ENCODE peak calls at places on chromosome X, in ten cellular contexts. V, W, O, K, Z, M, F, I, H and E are unnamed samples.
A peak's percentile ranks its signal among the peaks of the same experiment; 100 is the strongest.

GRCh38 chrX:53481816-53482485 is 47.8 kb upstream of the HSD17B10 start:
- DNase-seq in V (no peak), W (peak; percentile 57), O (peak; percentile 73), K (peak; percentile 6), Z (peak; percentile 66), M (peak; percentile 61), F (peak; percentile 61), I (peak; percentile 40), H (no peak), E (peak; percentile 74)

GRCh38 chrX:1564750-1565683 is 26.4 kb upstream of the AKAP17A start:
- DNase-seq in V (no peak), W (peak; percentile 2), O (no peak), K (no peak), Z (no peak), M (no peak), F (no peak), I (peak; percentile 19), H (no peak), E (no peak)

GRCh38 chrX:147735364-147735763 is 176.4 kb upstream of the FMR1 start:
- DNase-seq in V (no peak), W (no peak), O (no peak), K (no peak), Z (no peak), M (no peak), F (no peak), I (no peak), H (no peak), E (no peak)

GRCh38 chrX:15915959-15916703 is 61.5 kb upstream of the AP1S2 start:
- DNase-seq in V (no peak), W (no peak), O (no peak), K (no peak), Z (no peak), M (no peak), F (no peak), I (no peak), H (no peak), E (peak; percentile 20)

GRCh38 chrX:2539586-2539985 is 38.8 kb upstream of the DHRSX start:
- DNase-seq in V (no peak), W (no peak), O (no peak), K (no peak), Z (no peak), M (no peak), F (no peak), I (no peak), H (no peak), E (no peak)

GRCh38 chrX:56797966-56798711 is 69.1 kb downstream of the NBDY start:
- DNase-seq in V (no peak), W (peak; percentile 31), O (no peak), K (no peak), Z (peak; percentile 1), M (peak; percentile 17), F (no peak), I (peak; percentile 70), H (no peak), E (no peak)

GRCh38 chrX:17038277-17038676 is 91.8 kb downstream of the REPS2 start:
- DNase-seq in V (no peak), W (no peak), O (no peak), K (no peak), Z (no peak), M (no peak), F (no peak), I (no peak), H (no peak), E (no peak)

GRCh38 chrX:129493643-129494042 is 29.6 kb downstream of the SMARCA1 start:
- DNase-seq in V (no peak), W (no peak), O (no peak), K (no peak), Z (no peak), M (no peak), F (peak; percentile 45), I (no peak), H (no peak), E (no peak)

GRCh38 chrX:115058276-115058675 is 40.9 kb upstream of the IL13RA2 start:
- DNase-seq in V (no peak), W (no peak), O (no peak), K (no peak), Z (no peak), M (no peak), F (peak; percentile 41), I (no peak), H (no peak), E (peak; percentile 60)

GRCh38 chrX:129934461-129934860 is 28.5 kb downstream of the UTP14A start:
- DNase-seq in V (no peak), W (no peak), O (no peak), K (no peak), Z (no peak), M (no peak), F (no peak), I (no peak), H (no peak), E (no peak)

GRCh38 chrX:23954396-23954795 is 46.6 kb downstream of the CXorf58 start:
- DNase-seq in V (no peak), W (no peak), O (no peak), K (no peak), Z (no peak), M (no peak), F (no peak), I (no peak), H (no peak), E (no peak)

DNA sequence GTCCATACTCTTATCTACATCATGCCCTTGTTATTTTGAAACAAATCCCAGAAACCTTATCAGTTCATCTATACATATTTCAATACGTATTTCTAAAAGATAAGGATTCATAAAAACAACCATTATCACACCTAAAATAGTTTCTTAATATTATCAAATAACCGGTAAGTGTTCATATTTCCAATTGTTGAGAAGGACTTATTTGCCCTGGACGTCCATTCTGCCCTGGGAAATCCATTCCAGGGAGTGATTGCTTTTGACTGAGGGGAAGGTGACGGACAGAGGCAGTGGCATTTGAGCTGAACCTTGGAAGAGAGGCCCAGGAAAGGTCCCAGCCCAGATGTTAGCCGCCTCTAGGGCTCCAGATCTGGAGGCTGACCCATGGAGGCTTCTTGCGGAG is 49.6 kb downstream of the STARD8 start:
- DNase-seq in V (no peak), W (no peak), O (no peak), K (no peak), Z (no peak), M (no peak), F (no peak), I (no peak), H (no peak), E (no peak)
- H3K4me1 ChIP-seq in V (peaks cover 21% of the 10 kb centered on the region), W (no peaks in the 10 kb centered on the region), O (peaks cover 29% of the 10 kb centered on the region), K (no peaks in the 10 kb centered on the region), Z (no peaks in the 10 kb centered on the region), M (peaks cover 2% of the 10 kb centered on the region), F (peaks cover 13% of the 10 kb centered on the region), I (peaks cover 40% of the 10 kb centered on the region), H (no peaks in the 10 kb centered on the region), E (no peaks in the 10 kb centered on the region)

GRCh38 chrX:79530310-79531108 is 163.4 kb upstream of the ITM2A start:
- DNase-seq in V (no peak), W (no peak), O (no peak), K (no peak), Z (no peak), M (no peak), F (no peak), I (no peak), H (no peak), E (no peak)

DNA sequence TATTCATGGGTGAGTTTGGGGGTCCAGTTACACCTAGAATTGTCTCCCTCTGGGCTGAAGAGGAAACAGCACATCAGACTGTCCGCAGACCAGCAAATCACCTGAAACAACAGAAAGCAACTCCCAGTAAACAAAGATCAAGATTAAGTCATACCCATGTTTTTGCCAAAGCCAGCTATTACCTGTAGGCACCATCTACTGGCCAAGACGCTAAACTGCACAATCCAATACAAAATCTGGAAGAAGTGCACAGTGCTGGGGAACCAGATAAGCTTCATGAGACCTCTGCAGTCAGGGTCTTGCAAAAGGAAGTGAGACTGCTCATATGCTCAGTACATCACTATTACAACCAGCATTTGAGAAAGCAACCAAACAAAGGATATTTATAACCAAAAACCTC is 157.5 kb upstream of the ITM2A start:
- DNase-seq in V (no peak), W (no peak), O (no peak), K (no peak), Z (no peak), M (no peak), F (peak; percentile 3), I (no peak), H (no peak), E (peak; percentile 50)
- TF ChIP-seq CTCF in V (no peak), W (no peak), O (no peak), K (no peak), Z (no peak), M (peak; percentile 56), F (peak; percentile 27), I (no peak), H (no peak), E (peak; percentile 53)

DNA sequence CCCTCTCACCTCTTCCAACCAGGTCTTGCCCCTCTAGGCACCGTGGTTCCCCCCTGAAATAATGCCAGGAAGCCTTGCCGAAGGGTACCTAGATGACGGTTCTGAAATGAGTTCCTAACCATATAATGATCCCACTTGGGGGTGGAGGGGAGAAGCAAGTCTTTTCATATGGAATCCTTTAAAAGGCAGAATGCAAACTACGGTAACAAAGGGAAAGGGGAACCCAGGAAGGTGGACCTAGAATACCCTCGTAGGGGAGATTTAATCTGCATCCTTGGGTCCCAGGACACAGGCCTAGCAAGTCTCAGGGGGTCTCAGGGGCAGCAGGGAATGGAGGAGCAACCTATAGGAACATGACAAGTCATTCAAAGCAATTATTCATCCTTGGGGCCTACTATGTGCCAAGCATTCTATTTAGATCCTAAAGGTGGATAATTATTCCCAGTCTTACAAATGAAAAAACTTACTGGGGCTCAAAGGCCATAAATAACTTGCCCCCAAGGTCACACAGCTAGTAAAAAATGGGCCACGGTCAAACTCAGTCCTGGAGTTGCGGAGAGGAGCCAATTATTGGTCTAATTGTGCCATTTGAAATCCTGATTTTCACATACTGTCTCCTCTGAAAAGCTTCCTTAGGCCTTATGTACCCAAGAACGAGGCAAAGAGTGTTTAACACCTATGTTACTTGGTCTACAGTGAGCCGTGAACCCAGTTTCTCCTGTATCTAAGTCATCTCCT is 8.8 kb downstream of the BCOR start:
- DNase-seq in V (no peak), W (no peak), O (no peak), K (no peak), Z (no peak), M (peak; percentile 42), F (no peak), I (no peak), H (no peak), E (no peak)
- H3K4me1 ChIP-seq in V (peaks cover 98% of the 10 kb centered on the region), W (peaks cover 14% of the 10 kb centered on the region), O (peaks cover 37% of the 10 kb centered on the region), K (peaks cover 67% of the 10 kb centered on the region), Z (peaks cover 44% of the 10 kb centered on the region), M (peaks cover 31% of the 10 kb centered on the region), F (peaks cover under 1% of the 10 kb centered on the region), I (peaks cover 38% of the 10 kb centered on the region), H (peaks cover 8% of the 10 kb centered on the region), E (peaks cover 59% of the 10 kb centered on the region)

DNA sequence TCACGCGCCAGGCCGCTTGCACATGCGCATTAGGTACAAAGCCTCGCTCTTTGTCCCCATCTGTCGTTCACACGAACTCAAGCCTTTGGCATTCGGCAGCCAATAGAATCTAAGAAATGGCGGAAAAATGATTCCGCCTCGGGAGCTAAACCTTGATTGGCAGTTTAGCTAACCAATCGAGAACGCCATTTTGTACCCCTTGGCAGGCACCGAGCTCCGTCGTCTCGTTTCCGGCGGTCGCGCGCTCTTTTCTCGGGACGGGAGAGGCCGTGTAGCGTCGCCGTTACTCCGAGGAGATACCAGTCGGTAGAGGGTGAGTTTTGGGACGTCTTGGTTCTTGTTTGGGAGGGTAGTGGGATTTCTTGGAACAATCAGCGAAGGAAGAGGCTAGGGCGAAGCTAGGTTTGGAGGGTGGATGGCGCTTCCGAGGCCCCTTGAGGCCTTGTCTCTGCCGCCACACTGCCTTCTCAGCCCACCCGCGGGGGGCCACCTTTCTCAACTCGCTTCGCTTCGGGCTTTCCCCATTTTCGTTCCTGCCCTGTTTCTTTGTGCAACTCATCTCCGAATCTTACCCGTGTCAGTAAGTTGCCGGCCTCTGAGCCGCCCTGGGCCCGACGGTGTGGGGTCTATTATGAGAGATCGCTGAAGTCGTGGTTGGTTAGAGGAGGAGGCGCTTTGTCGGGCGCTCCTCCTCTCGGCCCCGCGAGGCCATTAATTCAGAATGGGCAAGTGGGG is at the start of gene NONO:
- DNase-seq in V (peak; percentile 45), W (peak; percentile 89), O (peak; percentile 81), K (peak; percentile 64), Z (peak; percentile 88), M (peak; percentile 93), F (peak; percentile 97), I (peak; percentile 90), H (peak; percentile 83), E (peak; percentile 98)
- TF ChIP-seq CTCF in V (no peak), W (no peak), O (no peak), K (no peak), Z (no peak), M (no peak), F (no peak), I (no peak), H (no peak), E (peak; percentile 18)